ENCODE peak calls at places on chromosomes 1 and 21, in eight cellular contexts. One of them, this sample, is unnamed.

GRCh38 chr1:245871881-245872280 is 635.2 kb downstream of the SMYD3 start:
- DNase-seq in body of pancreas: no peak
- DNase-seq in uterus: no peak
- DNase-seq in H1: no peak
- DNase-seq in adrenal gland: no peak
- DNase-seq in prostate gland: no peak
- DNase-seq in lower leg skin: no peak
- DNase-seq in A549: no peak
- DNase-seq in this sample: no peak

GRCh38 chr1:209497729-209498128 is 85.8 kb upstream of the CAMK1G start:
- DNase-seq in A549: no peak
- DNase-seq in H1: no peak
- DNase-seq in uterus: no peak
- DNase-seq in adrenal gland: no peak
- DNase-seq in body of pancreas: no peak
- DNase-seq in lower leg skin: no peak
- DNase-seq in prostate gland: no peak
- DNase-seq in this sample: no peak

GRCh38 chr21:38811257-38811656 is 5.5 kb downstream of the ETS2 start:
- DNase-seq in prostate gland: no peak
- DNase-seq in body of pancreas: no peak
- DNase-seq in uterus: no peak
- DNase-seq in H1: no peak
- DNase-seq in A549: no peak
- DNase-seq in adrenal gland: no peak
- DNase-seq in lower leg skin: no peak
- DNase-seq in this sample: peak

GRCh38 chr1:53652441-53653199 is 86.3 kb downstream of the GLIS1 start:
- DNase-seq in H1: no peak
- DNase-seq in prostate gland: no peak
- DNase-seq in body of pancreas: no peak
- DNase-seq in lower leg skin: no peak
- DNase-seq in adrenal gland: no peak
- DNase-seq in A549: no peak
- DNase-seq in uterus: no peak
- DNase-seq in this sample: no peak

GRCh38 chr1:209850342-209850979 is 22.7 kb downstream of the UTP25 start:
- DNase-seq in body of pancreas: peak
- DNase-seq in lower leg skin: peak
- DNase-seq in uterus: no peak
- DNase-seq in adrenal gland: peak
- DNase-seq in prostate gland: peak
- DNase-seq in H1: no peak
- DNase-seq in A549: peak
- DNase-seq in this sample: peak

GRCh38 chr1:223125249-223125648 is 17.8 kb downstream of the TLR5 start:
- DNase-seq in adrenal gland: no peak
- DNase-seq in H1: no peak
- DNase-seq in lower leg skin: no peak
- DNase-seq in A549: no peak
- DNase-seq in uterus: no peak
- DNase-seq in body of pancreas: no peak
- DNase-seq in prostate gland: no peak
- DNase-seq in this sample: no peak

GRCh38 chr1:27522860-27523665 is 33.1 kb upstream of the WASF2 start:
- DNase-seq in H1: no peak
- DNase-seq in adrenal gland: no peak
- DNase-seq in prostate gland: no peak
- DNase-seq in uterus: peak
- DNase-seq in body of pancreas: no peak
- DNase-seq in lower leg skin: no peak
- DNase-seq in A549: no peak
- DNase-seq in this sample: no peak

GRCh38 chr1:94514095-94514727 is 27.3 kb downstream of the F3 start:
- DNase-seq in lower leg skin: no peak
- DNase-seq in uterus: no peak
- DNase-seq in body of pancreas: peak
- DNase-seq in A549: peak
- DNase-seq in prostate gland: no peak
- DNase-seq in H1: no peak
- DNase-seq in adrenal gland: no peak
- DNase-seq in this sample: no peak

GRCh38 chr1:93613895-93614294 is 67.7 kb downstream of the BCAR3 start:
- DNase-seq in prostate gland: peak
- DNase-seq in A549: no peak
- DNase-seq in adrenal gland: no peak
- DNase-seq in lower leg skin: peak
- DNase-seq in H1: no peak
- DNase-seq in uterus: peak
- DNase-seq in body of pancreas: peak
- DNase-seq in this sample: no peak

GRCh38 chr1:231724041-231724440 is 97.5 kb downstream of the DISC1 start:
- DNase-seq in lower leg skin: no peak
- DNase-seq in prostate gland: no peak
- DNase-seq in body of pancreas: no peak
- DNase-seq in adrenal gland: no peak
- DNase-seq in A549: no peak
- DNase-seq in H1: no peak
- DNase-seq in uterus: no peak
- DNase-seq in this sample: no peak

GRCh38 chr1:231723146-231723545 is 96.6 kb downstream of the DISC1 start:
- DNase-seq in lower leg skin: no peak
- DNase-seq in adrenal gland: no peak
- DNase-seq in uterus: no peak
- DNase-seq in H1: no peak
- DNase-seq in body of pancreas: no peak
- DNase-seq in A549: no peak
- DNase-seq in prostate gland: no peak
- DNase-seq in this sample: no peak

GRCh38 chr1:231714440-231714839 is 87.8 kb downstream of the DISC1 start:
- DNase-seq in lower leg skin: no peak
- DNase-seq in H1: no peak
- DNase-seq in adrenal gland: no peak
- DNase-seq in body of pancreas: no peak
- DNase-seq in prostate gland: no peak
- DNase-seq in uterus: no peak
- DNase-seq in A549: no peak
- DNase-seq in this sample: no peak

GRCh38 chr1:231720652-231721325 is 94.2 kb downstream of the DISC1 start:
- DNase-seq in H1: no peak
- DNase-seq in prostate gland: no peak
- DNase-seq in body of pancreas: no peak
- DNase-seq in lower leg skin: no peak
- DNase-seq in uterus: no peak
- DNase-seq in A549: no peak
- DNase-seq in adrenal gland: no peak
- DNase-seq in this sample: no peak

GRCh38 chr1:231719485-231720183 is 93.0 kb downstream of the DISC1 start:
- DNase-seq in A549: no peak
- DNase-seq in body of pancreas: no peak
- DNase-seq in uterus: no peak
- DNase-seq in adrenal gland: no peak
- DNase-seq in H1: no peak
- DNase-seq in lower leg skin: no peak
- DNase-seq in prostate gland: no peak
- DNase-seq in this sample: no peak
- TF ChIP-seq POLR2A in A549: no peak
- TF ChIP-seq POLR2A in body of pancreas: no peak
- TF ChIP-seq POLR2A in uterus: no peak
- TF ChIP-seq POLR2A in adrenal gland: no peak
- TF ChIP-seq POLR2A in H1: no peak
- TF ChIP-seq POLR2A in lower leg skin: no peak
- TF ChIP-seq POLR2A in prostate gland: no peak
- TF ChIP-seq POLR2A in this sample: no peak

GRCh38 chr1:42040159-42040558 is 113.1 kb upstream of the GUCA2B start:
- DNase-seq in body of pancreas: peak
- DNase-seq in adrenal gland: no peak
- DNase-seq in lower leg skin: no peak
- DNase-seq in prostate gland: no peak
- DNase-seq in A549: no peak
- DNase-seq in H1: no peak
- DNase-seq in uterus: no peak
- DNase-seq in this sample: no peak

GRCh38 chr1:42037586-42037985 is 115.6 kb upstream of the GUCA2B start:
- DNase-seq in uterus: no peak
- DNase-seq in body of pancreas: no peak
- DNase-seq in prostate gland: no peak
- DNase-seq in adrenal gland: no peak
- DNase-seq in H1: no peak
- DNase-seq in lower leg skin: no peak
- DNase-seq in A549: no peak
- DNase-seq in this sample: no peak

GRCh38 chr1:42038261-42038660 is 114.9 kb upstream of the GUCA2B start:
- DNase-seq in H1: no peak
- DNase-seq in uterus: no peak
- DNase-seq in lower leg skin: no peak
- DNase-seq in adrenal gland: no peak
- DNase-seq in body of pancreas: no peak
- DNase-seq in prostate gland: no peak
- DNase-seq in A549: no peak
- DNase-seq in this sample: no peak

GRCh38 chr1:42035205-42035829 is 116.6 kb upstream of the HIVEP3 start:
- DNase-seq in uterus: peak
- DNase-seq in A549: peak
- DNase-seq in body of pancreas: peak
- DNase-seq in adrenal gland: peak
- DNase-seq in prostate gland: peak
- DNase-seq in lower leg skin: peak
- DNase-seq in H1: peak
- DNase-seq in this sample: peak

GRCh38 chr1:42035830-42036604 is 117.2 kb upstream of the GUCA2B start:
- DNase-seq in lower leg skin: peak
- DNase-seq in H1: peak
- DNase-seq in A549: peak
- DNase-seq in adrenal gland: peak
- DNase-seq in uterus: peak
- DNase-seq in body of pancreas: peak
- DNase-seq in prostate gland: peak
- DNase-seq in this sample: peak
- TF ChIP-seq POLR2A in lower leg skin: no peak
- TF ChIP-seq POLR2A in H1: no peak
- TF ChIP-seq POLR2A in A549: peak
- TF ChIP-seq POLR2A in adrenal gland: no peak
- TF ChIP-seq POLR2A in uterus: peak
- TF ChIP-seq POLR2A in body of pancreas: peak
- TF ChIP-seq POLR2A in prostate gland: peak
- TF ChIP-seq POLR2A in this sample: peak

GRCh38 chr1:58779837-58780585 is 3.8 kb downstream of the JUN start:
- DNase-seq in uterus: peak
- DNase-seq in body of pancreas: peak
- DNase-seq in prostate gland: peak
- DNase-seq in A549: no peak
- DNase-seq in lower leg skin: peak
- DNase-seq in H1: no peak
- DNase-seq in adrenal gland: peak
- DNase-seq in this sample: no peak
- TF ChIP-seq POLR2A in uterus: no peak
- TF ChIP-seq POLR2A in body of pancreas: peak
- TF ChIP-seq POLR2A in prostate gland: no peak
- TF ChIP-seq POLR2A in A549: no peak
- TF ChIP-seq POLR2A in lower leg skin: no peak
- TF ChIP-seq POLR2A in H1: peak
- TF ChIP-seq POLR2A in adrenal gland: peak
- TF ChIP-seq POLR2A in this sample: no peak

GRCh38 chr21:41449613-41450012 is 23.6 kb downstream of the MX1 start:
- DNase-seq in adrenal gland: no peak
- DNase-seq in H1: no peak
- DNase-seq in body of pancreas: no peak
- DNase-seq in lower leg skin: no peak
- DNase-seq in uterus: no peak
- DNase-seq in A549: no peak
- DNase-seq in prostate gland: no peak
- DNase-seq in this sample: no peak

GRCh38 chr21:41444703-41445464 is 18.8 kb downstream of the MX1 start:
- DNase-seq in H1: no peak
- DNase-seq in uterus: no peak
- DNase-seq in prostate gland: no peak
- DNase-seq in A549: no peak
- DNase-seq in lower leg skin: no peak
- DNase-seq in adrenal gland: no peak
- DNase-seq in body of pancreas: no peak
- DNase-seq in this sample: no peak

GRCh38 chr21:41446571-41446970 is 20.5 kb downstream of the MX1 start:
- DNase-seq in body of pancreas: no peak
- DNase-seq in lower leg skin: no peak
- DNase-seq in prostate gland: no peak
- DNase-seq in adrenal gland: no peak
- DNase-seq in uterus: no peak
- DNase-seq in A549: no peak
- DNase-seq in H1: no peak
- DNase-seq in this sample: no peak

GRCh38 chr21:41445465-41445862 is 19.4 kb downstream of the MX1 start:
- DNase-seq in prostate gland: no peak
- DNase-seq in uterus: no peak
- DNase-seq in H1: no peak
- DNase-seq in A549: no peak
- DNase-seq in lower leg skin: no peak
- DNase-seq in body of pancreas: no peak
- DNase-seq in adrenal gland: no peak
- DNase-seq in this sample: no peak

DNA sequence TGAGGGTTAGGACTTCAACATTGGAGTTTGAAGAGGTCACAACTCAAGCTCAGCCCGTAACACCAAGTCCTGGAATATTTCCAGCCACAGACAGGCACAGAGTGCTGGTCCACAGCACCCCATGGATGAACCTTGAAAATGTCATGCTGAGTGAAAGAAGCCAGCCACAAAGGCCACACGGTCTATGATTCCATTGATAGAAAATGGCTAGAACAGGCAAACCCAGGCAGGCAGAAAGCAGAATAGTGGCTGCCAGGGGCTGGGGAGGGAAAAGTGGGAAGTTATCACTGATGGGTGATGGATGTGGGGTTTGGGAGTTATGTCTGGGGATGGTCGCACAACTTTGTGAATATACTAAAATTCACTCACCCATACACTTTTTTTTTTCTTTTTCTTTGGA is 21.3 kb downstream of the MX1 start:
- DNase-seq in A549: no peak
- DNase-seq in body of pancreas: no peak
- DNase-seq in adrenal gland: no peak
- DNase-seq in uterus: no peak
- DNase-seq in lower leg skin: no peak
- DNase-seq in H1: no peak
- DNase-seq in prostate gland: no peak
- DNase-seq in this sample: no peak
- TF ChIP-seq POLR2A in A549: no peak
- TF ChIP-seq POLR2A in body of pancreas: no peak
- TF ChIP-seq POLR2A in adrenal gland: no peak
- TF ChIP-seq POLR2A in uterus: no peak
- TF ChIP-seq POLR2A in lower leg skin: no peak
- TF ChIP-seq POLR2A in H1: no peak
- TF ChIP-seq POLR2A in prostate gland: no peak
- TF ChIP-seq POLR2A in this sample: no peak

GRCh38 chr1:186220101-186220500 is 155.0 kb downstream of the TPR start:
- DNase-seq in A549: no peak
- DNase-seq in uterus: no peak
- DNase-seq in body of pancreas: no peak
- DNase-seq in H1: no peak
- DNase-seq in prostate gland: no peak
- DNase-seq in adrenal gland: no peak
- DNase-seq in lower leg skin: no peak
- DNase-seq in this sample: no peak
- TF ChIP-seq POLR2A in A549: no peak
- TF ChIP-seq POLR2A in uterus: no peak
- TF ChIP-seq POLR2A in body of pancreas: no peak
- TF ChIP-seq POLR2A in H1: no peak
- TF ChIP-seq POLR2A in prostate gland: no peak
- TF ChIP-seq POLR2A in adrenal gland: no peak
- TF ChIP-seq POLR2A in lower leg skin: no peak
- TF ChIP-seq POLR2A in this sample: no peak

GRCh38 chr1:155127105-155127671 is 488 bp upstream of the EFNA1 start:
- DNase-seq in A549: no peak
- DNase-seq in prostate gland: peak
- DNase-seq in body of pancreas: peak
- DNase-seq in H1: no peak
- DNase-seq in adrenal gland: peak
- DNase-seq in uterus: peak
- DNase-seq in lower leg skin: peak
- DNase-seq in this sample: no peak
- TF ChIP-seq POLR2A in A549: no peak
- TF ChIP-seq POLR2A in prostate gland: peak
- TF ChIP-seq POLR2A in body of pancreas: peak
- TF ChIP-seq POLR2A in H1: no peak
- TF ChIP-seq POLR2A in adrenal gland: no peak
- TF ChIP-seq POLR2A in uterus: no peak
- TF ChIP-seq POLR2A in lower leg skin: no peak
- TF ChIP-seq POLR2A in this sample: no peak